ENCODE peak calls at places on chromosomes 12 and 14, in four cellular contexts. T is A549, A is IMR-90, M is K562. L is an unnamed sample.

GRCh38 chr12:9039397-9039977 is 50.1 kb downstream of the KLRG1 start:
- DNase-seq in T (peak), M (peak), A (peak), L (peak)

GRCh38 chr12:46382974-46383653 is 10.5 kb upstream of the SLC38A2 start:
- DNase-seq in T (peak), A (peak), M (peak), L (peak)

GRCh38 chr12:117113231-117113630 is 14.0 kb upstream of the TESC start:
- DNase-seq in T (no peak), M (no peak), A (no peak), L (no peak)

GRCh38 chr12:26112703-26113147 is 12.1 kb downstream of the BHLHE41 start:
- DNase-seq in M (no peak), T (no peak), A (peak), L (no peak)

GRCh38 chr14:59919582-59920377 is at the start of gene LRRC9:
- DNase-seq in A (no peak), M (peak), T (no peak), L (peak)

GRCh38 chr12:10095971-10096370 is 2.8 kb downstream of the CLEC1A start:
- DNase-seq in T (no peak), A (no peak), M (no peak), L (no peak)

GRCh38 chr12:132537836-132538235 is 47.9 kb downstream of the FBRSL1 start:
- DNase-seq in M (no peak), T (no peak), A (no peak), L (no peak)

GRCh38 chr12:41439858-41440257 is 251.7 kb downstream of the PDZRN4 start:
- DNase-seq in M (no peak), A (no peak), T (no peak), L (no peak)

GRCh38 chr14:35044939-35045797 is 904 bp upstream of the FAM177A1 start:
- DNase-seq in M (no peak), T (no peak), A (peak), L (no peak)

GRCh38 chr14:77570706-77571293 is 45.6 kb downstream of the SPTLC2 start:
- DNase-seq in M (no peak), T (no peak), A (no peak), L (no peak)

GRCh38 chr12:32455607-32456063 is 56.3 kb downstream of the FGD4 start:
- DNase-seq in M (peak), A (peak), T (peak), L (peak)

GRCh38 chr12:49533331-49533730 is 5.5 kb upstream of the KCNH3 start:
- DNase-seq in A (no peak), M (no peak), T (no peak), L (no peak)

GRCh38 chr14:99562848-99563748 is 40.9 kb downstream of the CCDC85C start:
- DNase-seq in T (peak), A (peak), M (peak), L (peak)

GRCh38 chr12:2826721-2827515 is 7.9 kb downstream of the NRIP2 start:
- DNase-seq in A (no peak), T (no peak), M (no peak), L (no peak)

GRCh38 chr12:2627343-2628191 is 167.2 kb upstream of the FKBP4 start:
- DNase-seq in A (no peak), T (no peak), M (no peak), L (no peak)

GRCh38 chr14:29926701-29927595 is 699 bp downstream of the PRKD1 start:
- DNase-seq in A (peak), M (peak), T (peak), L (peak)

GRCh38 chr12:55499810-55500252 is 7.7 kb downstream of the OR6C68 start:
- DNase-seq in T (no peak), M (no peak), A (no peak), L (peak)

GRCh38 chr12:52018448-52019122 is 11.8 kb downstream of the TAMALIN start:
- DNase-seq in M (no peak), A (no peak), T (no peak), L (no peak)

GRCh38 chr14:32709072-32709471 is 229.6 kb upstream of the NPAS3 start:
- DNase-seq in A (peak), T (no peak), M (no peak), L (no peak)

GRCh38 chr14:85732031-85732430 is 202.1 kb downstream of the FLRT2 start:
- DNase-seq in M (no peak), A (no peak), T (no peak), L (no peak)

GRCh38 chr14:85731198-85731597 is 201.3 kb downstream of the FLRT2 start:
- DNase-seq in A (peak), T (no peak), M (no peak), L (no peak)
- TF ChIP-seq MAZ in A (no peak), T (no peak), M (no peak), L (no peak)

DNA sequence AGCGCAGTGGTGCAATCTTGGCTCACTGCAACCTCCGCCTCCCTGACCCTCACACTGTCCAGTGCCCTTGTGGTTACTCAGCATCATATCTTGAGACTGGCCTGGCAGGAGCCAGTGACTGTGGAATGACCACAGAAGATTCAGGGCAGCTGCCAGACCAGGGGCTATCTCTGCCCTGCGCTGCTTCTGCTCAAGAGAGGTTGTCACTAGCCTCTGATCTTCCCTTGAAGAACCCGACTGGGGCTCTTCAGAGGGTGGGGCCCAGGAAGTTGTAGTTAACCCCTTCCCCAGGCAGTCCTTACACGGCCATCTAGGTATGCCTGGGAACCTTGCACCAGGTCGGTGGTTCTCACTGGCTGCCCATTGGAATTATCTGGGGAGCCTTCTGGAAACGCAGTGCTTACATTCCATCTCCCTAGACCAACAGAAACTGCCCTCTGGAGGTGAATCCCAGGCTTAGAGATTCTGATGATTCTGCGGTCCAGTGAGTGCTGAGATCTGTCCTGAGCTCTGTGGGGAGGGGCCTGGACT is 41.4 kb downstream of the PLEKHG3 start:
- DNase-seq in A (peak), M (no peak), T (no peak), L (peak)
- TF ChIP-seq MAZ in A (no peak), M (no peak), T (no peak), L (no peak)

GRCh38 chr12:103839103-103839502 is 1.9 kb downstream of the NT5DC3 start:
- DNase-seq in A (no peak), M (no peak), T (no peak), L (peak)

GRCh38 chr12:103836345-103836744 is 4.7 kb downstream of the NT5DC3 start:
- DNase-seq in M (no peak), A (no peak), T (no peak), L (no peak)

GRCh38 chr12:103840399-103840880 is 594 bp downstream of the NT5DC3 start:
- DNase-seq in A (peak), T (peak), M (peak), L (no peak)

GRCh38 chr12:103839893-103840292 is 1.1 kb downstream of the NT5DC3 start:
- DNase-seq in M (no peak), A (no peak), T (no peak), L (no peak)

GRCh38 chr12:103838254-103838914 is 2.6 kb downstream of the NT5DC3 start:
- DNase-seq in M (no peak), T (no peak), A (no peak), L (peak)
- TF ChIP-seq MAZ in M (no peak), T (no peak), A (no peak), L (no peak)

DNA sequence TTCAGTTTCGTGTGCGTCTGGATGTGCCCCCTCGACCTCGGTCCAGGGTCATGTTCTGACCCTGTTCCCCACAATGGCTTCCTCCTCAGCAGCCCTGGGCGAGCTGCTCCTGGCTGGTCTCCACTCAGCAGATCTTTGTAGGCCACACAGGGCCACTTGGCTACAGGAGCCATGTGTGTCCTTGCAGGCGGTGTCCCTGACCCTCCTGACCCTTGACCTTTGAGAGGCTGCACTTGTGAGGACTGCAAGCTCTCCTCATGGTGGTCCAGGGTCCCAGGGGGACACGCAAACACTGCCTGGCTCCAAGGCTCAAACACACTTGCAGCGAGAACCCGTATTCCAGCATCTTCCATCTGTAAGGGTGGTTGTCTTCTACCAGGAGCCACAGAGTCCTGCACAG is 7.5 kb upstream of the SIVA1 start:
- DNase-seq in A (no peak), M (no peak), T (no peak), L (no peak)
- TF ChIP-seq MAZ in A (no peak), M (no peak), T (no peak), L (no peak)

DNA sequence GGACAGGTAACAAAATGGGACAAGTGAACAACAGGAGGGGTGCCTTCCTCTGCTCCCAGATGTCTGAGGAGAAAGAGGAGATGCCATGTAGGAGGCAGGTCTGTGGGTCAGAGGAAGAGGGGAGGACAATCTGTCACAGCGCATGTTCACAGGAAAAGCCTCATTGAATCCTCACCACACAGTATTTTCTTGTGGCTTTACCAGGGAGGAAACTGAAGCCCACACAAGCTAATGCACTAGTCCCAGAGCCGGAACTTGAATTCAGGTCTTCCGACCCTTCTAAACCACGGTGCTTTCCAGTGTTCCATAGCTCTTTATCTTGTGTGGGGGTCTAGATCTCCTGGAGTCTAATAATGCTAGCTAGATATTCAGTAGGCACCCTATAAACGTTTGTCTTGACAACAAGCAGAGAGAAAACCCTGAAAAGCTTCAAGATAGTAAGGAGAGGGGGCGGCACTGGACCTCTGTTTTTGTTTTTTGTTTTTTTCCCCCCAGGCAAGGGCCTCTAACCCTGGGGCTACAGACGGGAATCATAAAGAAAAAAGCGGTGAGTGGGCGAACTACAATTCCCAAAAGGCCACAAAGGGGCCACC is 374 bp upstream of the SHMT2 start:
- DNase-seq in T (no peak), M (no peak), A (no peak), L (no peak)
- TF ChIP-seq MAZ in T (no peak), M (no peak), A (no peak), L (no peak)

DNA sequence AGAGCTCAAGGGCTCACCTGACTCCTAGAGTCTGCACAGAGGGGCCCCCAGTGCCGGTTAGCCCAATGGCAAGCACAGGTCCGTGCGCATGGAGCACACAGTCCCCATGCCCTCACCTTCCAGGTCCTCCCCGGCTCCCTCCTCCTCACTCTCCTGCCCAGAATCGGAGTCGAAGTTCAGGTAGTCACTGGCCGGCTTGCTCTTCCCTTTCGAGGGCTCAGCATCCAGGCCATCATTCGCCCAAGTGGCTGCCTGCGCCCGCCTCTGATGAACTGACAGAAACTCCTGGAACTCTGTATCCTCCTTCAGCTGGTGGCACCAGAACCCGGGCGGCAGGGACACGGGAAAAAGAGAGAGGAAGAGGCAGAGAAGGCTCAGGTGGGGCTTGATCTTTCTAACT is 7.0 kb downstream of the RBM19 start:
- DNase-seq in T (no peak), A (no peak), M (no peak), L (no peak)
- TF ChIP-seq MAZ in T (no peak), A (no peak), M (no peak), L (no peak)

GRCh38 chr14:62269204-62269603 is 507.0 kb downstream of the SNAPC1 start:
- DNase-seq in T (no peak), A (peak), M (no peak), L (no peak)
- TF ChIP-seq MAZ in T (no peak), A (no peak), M (no peak), L (no peak)

L was measured in HepG2.